ENCODE peak calls at places on chromosomes 2 and 18, in seven cellular contexts. Y is MM.1S, L is Panc1, W is astrocyte, G is lung, H is fibroblast of lung, F is adrenal gland. J is an unnamed sample. For H3K4me1, the result is how much of the 10 kb centered on the place peaks cover.

GRCh38 chr2:27249077-27249890 is 13.6 kb downstream of the SLC30A3 start:
- DNase-seq in Y (no peak), L (no peak), W (peak), G (no peak), H (peak), F (no peak), J (no peak)

GRCh38 chr2:164764474-164764873 is 77.1 kb downstream of the COBLL1 start:
- DNase-seq in Y (no peak), L (no peak), W (no peak), G (no peak), H (no peak), F (peak), J (no peak)

GRCh38 chr18:73564073-73564472 is 583.6 kb downstream of the FBXO15 start:
- DNase-seq in Y (no peak), L (no peak), W (peak), G (no peak), H (peak), F (no peak), J (no peak)

GRCh38 chr2:84481702-84482101 is 22.6 kb upstream of the SUCLG1 start:
- DNase-seq in Y (no peak), L (no peak), W (peak), G (no peak), H (peak), F (no peak), J (no peak)

GRCh38 chr2:144519934-144520717 is at the start of gene ZEB2:
- DNase-seq in Y (no peak), L (no peak), W (peak), G (no peak), H (peak), F (peak), J (no peak)

GRCh38 chr2:19078709-19079108 is 279.7 kb downstream of the OSR1 start:
- DNase-seq in Y (no peak), L (no peak), W (no peak), G (no peak), H (no peak), F (no peak), J (no peak)

GRCh38 chr2:24945907-24946306 is 25.8 kb downstream of the DNAJC27 start:
- DNase-seq in Y (no peak), L (no peak), W (no peak), G (no peak), H (peak), F (no peak), J (no peak)

GRCh38 chr18:79534356-79534755 is 138.6 kb downstream of the NFATC1 start:
- DNase-seq in Y (no peak), L (no peak), W (no peak), G (no peak), H (no peak), F (no peak), J (no peak)

GRCh38 chr2:102337012-102337411 is 18.6 kb upstream of the IL18R1 start:
- DNase-seq in Y (no peak), L (peak), W (no peak), G (no peak), H (no peak), F (no peak), J (no peak)

GRCh38 chr2:192559541-192560126 is 364.9 kb upstream of the TMEFF2 start:
- DNase-seq in Y (no peak), L (no peak), W (no peak), G (no peak), H (no peak), F (no peak), J (no peak)

DNA sequence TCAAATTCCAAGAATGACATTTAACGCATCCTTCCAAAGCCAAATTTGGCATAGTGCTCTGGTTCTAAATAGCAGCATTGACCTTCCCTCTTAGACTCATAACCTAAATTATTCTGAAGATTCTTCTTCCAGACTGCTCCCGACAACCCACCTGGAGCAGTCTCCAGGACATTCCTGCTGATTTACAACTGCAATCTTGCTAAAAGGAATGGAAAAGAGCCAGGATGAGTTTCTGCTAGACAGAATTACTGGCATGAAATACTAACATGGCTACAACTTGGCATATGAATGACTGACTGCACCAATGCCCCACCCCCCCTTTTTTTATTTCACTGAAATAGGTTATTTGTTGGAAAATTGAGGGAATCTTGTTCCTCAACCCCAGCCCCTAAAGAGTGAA is 47.2 kb upstream of the ITGB6 start:
- DNase-seq in Y (no peak), L (no peak), W (no peak), G (no peak), H (peak), F (no peak), J (no peak)
- TF ChIP-seq CTCF in Y (no peak), L (no peak), W (no peak), G (no peak), H (no peak), F (no peak), J (no peak)

GRCh38 chr2:145789636-145790035 is 1269.7 kb upstream of the ZEB2 start:
- DNase-seq in Y (no peak), L (no peak), W (no peak), G (no peak), H (no peak), F (no peak), J (no peak)
- H3K27ac ChIP-seq in Y (no peak), L (no peak), W (no peak), G (no peak), H (no peak), F (no peak), J (no peak)

GRCh38 chr2:239223029-239223329 is 177.8 kb downstream of the HDAC4 start:
- DNase-seq in Y (no peak), L (no peak), W (no peak), G (no peak), H (no peak), F (no peak), J (no peak)
- H3K4me1 ChIP-seq in Y (under half), L (under half), W (under half), G (under half), H (under half), F (half or more), J (under half)

DNA sequence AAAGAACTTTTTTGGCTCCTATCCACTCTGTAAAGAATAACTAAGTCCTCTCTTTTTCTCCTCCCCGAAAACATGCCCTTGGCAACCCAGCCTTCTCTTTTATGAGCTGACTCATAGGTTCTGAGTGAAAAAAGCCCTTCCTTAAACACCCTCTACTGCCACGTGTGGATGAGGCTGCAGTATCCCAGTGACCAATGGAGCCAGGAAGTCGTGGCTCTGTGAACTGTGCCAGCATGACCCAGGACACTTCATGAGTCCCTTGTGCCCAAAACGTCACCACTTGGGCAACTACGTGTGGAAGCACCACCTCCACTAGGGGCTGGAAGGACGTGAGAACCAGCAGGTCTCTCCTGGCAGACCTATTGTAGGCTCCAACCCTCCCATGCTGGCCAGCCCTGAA is 349.6 kb downstream of the TNS1 start:
- DNase-seq in Y (no peak), L (no peak), W (peak), G (peak), H (peak), F (peak), J (no peak)
- TF ChIP-seq CTCF in Y (no peak), L (no peak), W (no peak), G (no peak), H (no peak), F (peak), J (no peak)

GRCh38 chr2:239420077-239420476 is 19.3 kb upstream of the HDAC4 start:
- DNase-seq in Y (no peak), L (no peak), W (no peak), G (no peak), H (no peak), F (no peak), J (no peak)
- H3K27ac ChIP-seq in Y (no peak), L (no peak), W (no peak), G (no peak), H (no peak), F (no peak), J (no peak)

J was measured in pancreas.